ENCODE peak calls at places on chromosomes 12 and 14, in six cellular contexts. E is tibial artery, H is breast epithelium, M is ovary, N is heart left ventricle, J is PC-9. T is an unnamed sample.

GRCh38 chr12:109492371-109492770 is 14.9 kb downstream of the UBE3B start:
- DNase-seq in E (no peak), H (no peak), M (no peak), N (no peak), J (no peak), T (no peak)

GRCh38 chr14:52081964-52082363 is 13.1 kb upstream of the NID2 start:
- DNase-seq in E (no peak), H (no peak), M (no peak), N (no peak), J (no peak), T (no peak)

GRCh38 chr12:122471324-122472226 is 29.2 kb downstream of the ZCCHC8 start:
- DNase-seq in E (no peak), H (no peak), M (no peak), N (no peak), J (peak; percentile 54), T (no peak)

GRCh38 chr14:98952595-98953325 is 319.2 kb downstream of the BCL11B start:
- DNase-seq in E (no peak), H (no peak), M (no peak), N (no peak), J (no peak), T (no peak)

GRCh38 chr14:65044596-65044959 is 57.7 kb downstream of the MAX start:
- DNase-seq in E (no peak), H (no peak), M (no peak), N (no peak), J (no peak), T (no peak)

GRCh38 chr12:124007810-124008570 is 35.0 kb downstream of the ZNF664 start:
- DNase-seq in E (no peak), H (no peak), M (no peak), N (no peak), J (no peak), T (no peak)

GRCh38 chr14:51219473-51220448 is 20.3 kb upstream of the TMX1 start:
- DNase-seq in E (no peak), H (no peak), M (no peak), N (no peak), J (no peak), T (no peak)

GRCh38 chr14:21379338-21379737 is 4.5 kb downstream of the SUPT16H start:
- DNase-seq in E (no peak), H (no peak), M (no peak), N (no peak), J (no peak), T (no peak)

GRCh38 chr14:77862154-77862783 is 62.4 kb downstream of the ADCK1 start:
- DNase-seq in E (peak; percentile 74), H (peak; percentile 70), M (peak; percentile 20), N (peak; percentile 89), J (peak; percentile 58), T (peak; percentile 79)

GRCh38 chr12:6902448-6902847 is 2.2 kb upstream of the LRRC23 start:
- DNase-seq in E (no peak), H (no peak), M (no peak), N (no peak), J (no peak), T (no peak)

GRCh38 chr12:106329231-106329985 is 26.9 kb downstream of the TCP11L2 start:
- DNase-seq in E (no peak), H (no peak), M (no peak), N (no peak), J (no peak), T (no peak)

GRCh38 chr12:123139926-123140674 is 10.8 kb downstream of the PITPNM2 start:
- DNase-seq in E (no peak), H (no peak), M (peak; percentile 70), N (no peak), J (peak; percentile 62), T (no peak)

GRCh38 chr14:66476964-66477363 is 9.2 kb upstream of the CCDC196 start:
- DNase-seq in E (no peak), H (no peak), M (no peak), N (no peak), J (no peak), T (no peak)

GRCh38 chr12:64332296-64332695 is 58.3 kb downstream of the C12orf56 start:
- DNase-seq in E (no peak), H (no peak), M (no peak), N (no peak), J (no peak), T (no peak)

GRCh38 chr12:47789141-47789540 is 16.1 kb downstream of the SLC48A1 start:
- DNase-seq in E (no peak), H (no peak), M (no peak), N (peak; percentile 24), J (no peak), T (no peak)

GRCh38 chr12:47791351-47791746 is 18.3 kb downstream of the SLC48A1 start:
- DNase-seq in E (no peak), H (no peak), M (no peak), N (no peak), J (no peak), T (no peak)

GRCh38 chr12:47789712-47790489 is 16.9 kb downstream of the SLC48A1 start:
- DNase-seq in E (no peak), H (no peak), M (no peak), N (peak; percentile 54), J (peak; percentile 23), T (no peak)

GRCh38 chr12:47791874-47792273 is 18.8 kb downstream of the SLC48A1 start:
- DNase-seq in E (no peak), H (no peak), M (no peak), N (peak; percentile 45), J (no peak), T (no peak)

DNA sequence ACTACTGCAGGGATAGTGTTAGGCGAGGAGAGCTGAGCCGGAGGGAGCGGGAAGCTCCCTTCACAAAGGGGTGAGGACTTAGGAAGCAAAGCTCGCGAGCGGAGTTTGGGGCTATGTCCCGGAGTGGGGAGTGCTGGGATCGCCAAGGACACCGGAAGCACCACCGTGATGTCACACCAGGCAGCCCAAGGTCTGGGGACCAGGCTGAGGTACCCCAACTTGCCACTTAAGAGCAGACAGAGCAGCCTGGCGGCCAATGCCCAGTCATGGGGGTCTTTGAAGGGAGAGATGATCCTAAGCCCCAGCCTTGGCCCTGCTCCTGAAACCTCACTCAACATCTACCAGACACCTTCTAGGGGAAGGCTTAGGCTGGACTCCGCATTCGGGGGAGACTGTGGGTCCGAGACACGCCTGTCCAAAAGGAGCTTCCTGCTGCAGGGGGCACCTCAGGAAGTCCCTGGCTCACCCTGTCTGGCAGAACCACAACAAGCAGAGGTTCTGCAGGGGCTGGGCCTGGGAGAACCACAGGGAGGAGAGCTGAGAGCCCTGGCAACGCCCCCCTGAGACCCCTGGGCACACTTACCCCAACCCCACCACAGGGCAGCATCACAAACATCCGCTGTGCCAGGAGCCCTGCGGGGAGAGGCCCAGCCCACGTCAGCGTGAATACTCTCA is 17.8 kb downstream of the SLC48A1 start:
- DNase-seq in E (no peak), H (no peak), M (no peak), N (peak; percentile 24), J (no peak), T (no peak)
- H3K36me3 ChIP-seq in E (peaks cover 100% of the 10 kb centered on the region), H (peaks cover 10% of the 10 kb centered on the region), M (no peaks in the 10 kb centered on the region), N (peaks cover 100% of the 10 kb centered on the region), J (peaks cover 4% of the 10 kb centered on the region), T (peaks cover 81% of the 10 kb centered on the region)

DNA sequence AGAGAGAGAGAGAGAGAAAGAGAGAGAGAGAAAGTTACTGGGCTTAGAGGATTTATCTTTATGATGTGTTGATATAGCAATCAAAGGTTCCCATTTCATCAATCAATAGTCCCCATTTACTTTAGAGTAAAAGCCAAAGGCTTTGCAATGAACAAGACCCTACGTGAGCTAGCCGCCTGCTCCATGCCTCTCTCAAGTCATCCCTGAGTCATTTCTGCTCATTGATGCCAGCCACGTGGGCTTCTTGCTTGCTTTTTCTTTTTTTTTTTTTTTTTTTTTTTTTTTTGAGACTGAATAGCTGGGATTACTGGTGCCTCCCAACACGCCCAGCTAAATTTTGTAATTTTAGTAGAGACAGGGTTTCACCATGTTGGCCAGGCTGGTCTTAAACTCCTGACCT is 70.9 kb downstream of the GPR135 start:
- DNase-seq in E (no peak), H (no peak), M (no peak), N (no peak), J (no peak), T (no peak)
- H3K36me3 ChIP-seq in E (no peaks in the 10 kb centered on the region), H (no peaks in the 10 kb centered on the region), M (no peaks in the 10 kb centered on the region), N (no peaks in the 10 kb centered on the region), J (no peaks in the 10 kb centered on the region), T (no peaks in the 10 kb centered on the region)

GRCh38 chr14:49586673-49587460 is 687 bp upstream of the RPS29 start:
- DNase-seq in E (no peak), H (no peak), M (peak; percentile 43), N (no peak), J (peak; percentile 77), T (peak; percentile 25)
- H3K36me3 ChIP-seq in E (peaks cover 25% of the 10 kb centered on the region), H (peaks cover 4% of the 10 kb centered on the region), M (no peaks in the 10 kb centered on the region), N (peaks cover 20% of the 10 kb centered on the region), J (peaks cover 36% of the 10 kb centered on the region), T (peaks cover 22% of the 10 kb centered on the region)

GRCh38 chr12:1108276-1108675 is 117.3 kb downstream of the ERC1 start:
- DNase-seq in E (no peak), H (no peak), M (no peak), N (no peak), J (no peak), T (no peak)
- H3K36me3 ChIP-seq in E (peaks cover 12% of the 10 kb centered on the region), H (no peaks in the 10 kb centered on the region), M (no peaks in the 10 kb centered on the region), N (peaks cover 4% of the 10 kb centered on the region), J (no peaks in the 10 kb centered on the region), T (no peaks in the 10 kb centered on the region)

GRCh38 chr12:40325349-40325960 is 100.7 kb downstream of the LRRK2 start:
- DNase-seq in E (no peak), H (no peak), M (no peak), N (no peak), J (peak; percentile 68), T (no peak)
- H3K36me3 ChIP-seq in E (peaks cover 29% of the 10 kb centered on the region), H (peaks cover 5% of the 10 kb centered on the region), M (peaks cover 2% of the 10 kb centered on the region), N (peaks cover 18% of the 10 kb centered on the region), J (no peaks in the 10 kb centered on the region), T (no peaks in the 10 kb centered on the region)

GRCh38 chr12:3032161-3032560 is 45.0 kb upstream of the TSPAN9 start:
- DNase-seq in E (no peak), H (no peak), M (no peak), N (peak; percentile 32), J (no peak), T (no peak)
- H3K36me3 ChIP-seq in E (peaks cover 38% of the 10 kb centered on the region), H (no peaks in the 10 kb centered on the region), M (no peaks in the 10 kb centered on the region), N (no peaks in the 10 kb centered on the region), J (no peaks in the 10 kb centered on the region), T (no peaks in the 10 kb centered on the region)

GRCh38 chr14:100967178-100967577 is 63.7 kb upstream of the RTL1 start:
- DNase-seq in E (no peak), H (no peak), M (no peak), N (no peak), J (no peak), T (no peak)

GRCh38 chr14:100975668-100976067 is 72.1 kb upstream of the RTL1 start:
- DNase-seq in E (no peak), H (no peak), M (no peak), N (no peak), J (no peak), T (no peak)

DNA sequence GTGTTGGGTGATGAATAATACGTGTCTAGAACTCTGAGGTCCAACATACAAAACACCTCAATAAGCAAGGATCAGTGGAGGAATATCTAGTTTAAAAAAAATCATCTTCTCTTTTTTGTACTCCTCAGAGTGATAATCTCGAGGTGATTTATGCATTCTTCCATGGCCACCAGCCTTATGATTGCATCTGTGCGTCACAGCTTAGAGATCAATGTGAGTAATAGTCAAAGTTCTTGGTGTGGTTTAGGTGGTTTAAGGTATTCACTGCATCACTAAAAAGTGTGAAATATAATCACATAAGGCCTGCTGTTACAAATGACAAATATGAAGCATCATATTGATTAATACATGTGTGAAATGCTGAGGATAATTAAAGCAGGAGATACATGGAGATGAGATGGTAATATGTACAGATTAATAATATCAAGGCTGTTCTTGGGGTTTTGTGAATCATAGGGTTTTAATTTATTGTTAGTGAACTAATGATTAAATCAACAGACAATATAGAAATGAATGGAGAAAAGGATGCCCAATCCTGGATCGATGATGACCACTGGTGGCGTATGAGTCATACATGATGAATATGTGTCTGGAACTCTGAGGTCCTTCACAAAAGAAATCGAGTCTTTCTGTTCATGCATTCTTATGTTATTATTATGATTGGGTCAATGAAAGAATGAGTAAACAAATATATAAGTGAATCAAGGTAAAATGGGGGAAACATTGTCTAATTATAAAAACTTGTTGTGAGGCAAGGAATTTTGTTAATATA is 68.8 kb upstream of the RTL1 start:
- DNase-seq in E (no peak), H (no peak), M (no peak), N (no peak), J (no peak), T (no peak)
- H3K36me3 ChIP-seq in E (no peaks in the 10 kb centered on the region), H (no peaks in the 10 kb centered on the region), M (no peaks in the 10 kb centered on the region), N (no peaks in the 10 kb centered on the region), J (no peaks in the 10 kb centered on the region), T (no peaks in the 10 kb centered on the region)